ENCODE peak calls at places on chromosomes 12 and 14, in five cellular contexts. O is SK-N-SH, D is K562, K is GM12878, J is A549. N is an unnamed sample.

GRCh38 chr12:24695657-24696329 is 253.1 kb downstream of the BCAT1 start:
- DNase-seq in O (no peak), D (peak), K (no peak), J (no peak), N (no peak)

GRCh38 chr14:93970589-93970966 is 5.8 kb downstream of the ASB2 start:
- DNase-seq in O (peak), D (no peak), K (no peak), J (peak), N (peak)

GRCh38 chr12:130192667-130193345 is 30.5 kb downstream of the FZD10 start:
- DNase-seq in O (no peak), D (no peak), K (no peak), J (peak), N (peak)

GRCh38 chr12:31089072-31089471 is 15.4 kb downstream of the DDX11 start:
- DNase-seq in O (no peak), D (no peak), K (no peak), J (no peak), N (no peak)

GRCh38 chr14:35385042-35385839 is 19.3 kb downstream of the NFKBIA start:
- DNase-seq in O (peak), D (peak), K (no peak), J (peak), N (peak)

GRCh38 chr12:124049451-124050094 is 76.6 kb downstream of the ZNF664 start:
- DNase-seq in O (peak), D (no peak), K (no peak), J (no peak), N (no peak)

GRCh38 chr14:96391293-96392118 is 422 bp upstream of the AK7 start:
- DNase-seq in O (peak), D (peak), K (peak), J (peak), N (peak)

GRCh38 chr12:117863004-117863709 is 105.6 kb downstream of the KSR2 start:
- DNase-seq in O (no peak), D (no peak), K (no peak), J (no peak), N (no peak)

GRCh38 chr12:56954057-56954577 is 3.3 kb downstream of the RDH16 start:
- DNase-seq in O (no peak), D (peak), K (no peak), J (no peak), N (no peak)

GRCh38 chr12:132286912-132287311 is 42.5 kb downstream of the GALNT9 start:
- DNase-seq in O (no peak), D (peak), K (no peak), J (peak), N (peak)

GRCh38 chr14:22163051-22163450 is 426.0 kb downstream of the DAD1 start:
- DNase-seq in O (no peak), D (no peak), K (no peak), J (no peak), N (peak)

GRCh38 chr14:91317381-91318313 is 73.1 kb upstream of the GPR68 start:
- DNase-seq in O (no peak), D (peak), K (no peak), J (no peak), N (no peak)

GRCh38 chr14:104639889-104640548 is 35.4 kb upstream of the TMEM179 start:
- DNase-seq in O (peak), D (peak), K (no peak), J (peak), N (peak)

GRCh38 chr12:77477907-77478533 is 352.7 kb upstream of the NAV3 start:
- DNase-seq in O (no peak), D (no peak), K (no peak), J (no peak), N (no peak)

GRCh38 chr12:56602239-56602638 is 27.9 kb downstream of the BAZ2A start:
- DNase-seq in O (no peak), D (no peak), K (no peak), J (no peak), N (no peak)

GRCh38 chr14:101360045-101360931 is 201.0 kb upstream of the DIO3 start:
- DNase-seq in O (no peak), D (peak), K (no peak), J (no peak), N (no peak)

GRCh38 chr12:113056631-113057488 is at the start of gene DTX1:
- DNase-seq in O (peak), D (peak), K (no peak), J (no peak), N (no peak)

GRCh38 chr12:123269395-123269892 is 2.2 kb downstream of the CDK2AP1 start:
- DNase-seq in O (peak), D (peak), K (no peak), J (no peak), N (peak)

GRCh38 chr12:79012616-79013015 is 148.0 kb downstream of the SYT1 start:
- DNase-seq in O (no peak), D (no peak), K (no peak), J (no peak), N (no peak)

GRCh38 chr12:98754095-98754494 is 109.0 kb downstream of the APAF1 start:
- DNase-seq in O (no peak), D (peak), K (peak), J (peak), N (peak)

GRCh38 chr12:49643961-49644619 is 20.7 kb downstream of the PRPF40B start:
- DNase-seq in O (no peak), D (no peak), K (no peak), J (no peak), N (no peak)

GRCh38 chr12:32828552-32828951 is 68.0 kb downstream of the PKP2 start:
- DNase-seq in O (no peak), D (no peak), K (no peak), J (no peak), N (no peak)

GRCh38 chr12:46134205-46134811 is 134.5 kb downstream of the SLC38A1 start:
- DNase-seq in O (no peak), D (no peak), K (no peak), J (no peak), N (no peak)

GRCh38 chr12:25438638-25439037 is 114.4 kb downstream of the LMNTD1 start:
- DNase-seq in O (no peak), D (no peak), K (no peak), J (no peak), N (no peak)

GRCh38 chr14:31968107-31968810 is 108.8 kb upstream of the ARHGAP5 start:
- DNase-seq in O (no peak), D (no peak), K (peak), J (no peak), N (peak)

GRCh38 chr12:19681007-19681406 is 241.7 kb downstream of the AEBP2 start:
- DNase-seq in O (no peak), D (no peak), K (no peak), J (no peak), N (no peak)

GRCh38 chr12:119594772-119595445 is 1.3 kb downstream of the TMEM233 start:
- DNase-seq in O (peak), D (no peak), K (no peak), J (no peak), N (no peak)

GRCh38 chr14:71499018-71499417 is 433.2 kb upstream of the RGS6 start:
- DNase-seq in O (no peak), D (no peak), K (no peak), J (no peak), N (no peak)

GRCh38 chr12:109767991-109768900 is 54.6 kb downstream of the FAM222A start:
- DNase-seq in O (peak), D (no peak), K (no peak), J (no peak), N (no peak)

GRCh38 chr12:78628701-78629100 is 235.9 kb upstream of the SYT1 start:
- DNase-seq in O (no peak), D (no peak), K (no peak), J (no peak), N (no peak)

GRCh38 chr12:132335179-132335756 is 5.9 kb upstream of the GALNT9 start:
- DNase-seq in O (no peak), D (no peak), K (no peak), J (no peak), N (no peak)

GRCh38 chr12:128961957-128962356 is 108.7 kb downstream of the GLT1D1 start:
- DNase-seq in O (no peak), D (no peak), K (no peak), J (no peak), N (no peak)

GRCh38 chr14:71592361-71592760 is 339.9 kb upstream of the RGS6 start:
- DNase-seq in O (no peak), D (no peak), K (no peak), J (no peak), N (no peak)

GRCh38 chr12:12133259-12133658 is 62.5 kb downstream of the BCL2L14 start:
- DNase-seq in O (no peak), D (no peak), K (no peak), J (no peak), N (no peak)

GRCh38 chr14:30519961-30520360 is 39.0 kb upstream of the G2E3 start:
- DNase-seq in O (no peak), D (no peak), K (no peak), J (no peak), N (no peak)

GRCh38 chr12:107884769-107885694 is 110.5 kb downstream of the ASCL4 start:
- DNase-seq in O (peak), D (peak), K (no peak), J (peak), N (peak)

GRCh38 chr12:31868980-31869379 is 90.2 kb upstream of the RESF1 start:
- DNase-seq in O (peak), D (no peak), K (no peak), J (peak), N (no peak)

GRCh38 chr14:69004731-69005431 is 25.8 kb upstream of the ACTN1 start:
- DNase-seq in O (no peak), D (no peak), K (no peak), J (no peak), N (no peak)

GRCh38 chr14:43413094-43413493 is 1094.0 kb downstream of the FSCB start:
- DNase-seq in O (no peak), D (no peak), K (no peak), J (no peak), N (no peak)

GRCh38 chr14:67068246-67068645 is 121.0 kb upstream of the GARIN2 start:
- DNase-seq in O (no peak), D (no peak), K (no peak), J (no peak), N (no peak)
- TF ChIP-seq MAX in O (no peak), D (no peak), K (no peak), J (no peak), N (no peak)

DNA sequence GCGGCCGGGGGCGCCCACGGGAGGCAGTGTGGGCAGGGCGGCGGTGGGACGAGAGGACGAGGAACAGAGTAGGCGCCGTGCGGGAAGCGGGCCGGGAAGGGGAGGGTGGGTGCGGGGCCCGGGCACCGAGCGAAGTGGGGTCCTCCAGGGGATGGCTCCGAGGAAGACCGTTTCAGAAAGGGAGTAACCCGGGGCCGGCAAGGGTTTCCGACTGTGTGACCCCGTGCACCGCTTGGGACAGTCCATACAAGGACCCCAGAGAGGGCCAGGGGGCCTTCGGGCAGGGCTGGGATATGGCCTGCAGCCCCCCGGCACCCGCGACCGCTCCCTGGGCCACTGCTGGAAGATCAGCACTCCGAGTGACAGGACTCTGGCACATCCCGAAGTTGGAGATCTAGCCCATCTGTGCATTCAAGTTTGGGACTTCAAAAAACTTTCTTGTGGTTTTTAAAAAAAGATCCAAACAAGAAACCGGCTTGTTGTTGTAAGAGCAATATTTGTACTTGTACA is 448 bp downstream of the TSPAN9 start:
- DNase-seq in O (no peak), D (no peak), K (no peak), J (no peak), N (no peak)
- TF ChIP-seq SMC3 in O (no peak), D (no peak), K (no peak), J (no peak), N (no peak)

GRCh38 chr12:5262450-5262849 is 169.5 kb upstream of the NTF3 start:
- DNase-seq in O (no peak), D (no peak), K (no peak), J (no peak), N (no peak)

GRCh38 chr12:5260086-5260485 is 171.8 kb upstream of the NTF3 start:
- DNase-seq in O (no peak), D (no peak), K (no peak), J (no peak), N (no peak)

GRCh38 chr12:5264006-5264405 is 167.9 kb upstream of the NTF3 start:
- DNase-seq in O (no peak), D (no peak), K (no peak), J (no peak), N (no peak)

GRCh38 chr12:5260591-5261086 is 171.3 kb upstream of the NTF3 start:
- DNase-seq in O (no peak), D (no peak), K (no peak), J (no peak), N (no peak)

GRCh38 chr12:5262885-5263284 is 169.0 kb upstream of the NTF3 start:
- DNase-seq in O (no peak), D (no peak), K (no peak), J (no peak), N (no peak)
- TF ChIP-seq MAX in O (no peak), D (no peak), K (no peak), J (no peak), N (no peak)

GRCh38 chr12:95506707-95507523 is 33.0 kb downstream of the METAP2 start:
- DNase-seq in O (no peak), D (no peak), K (no peak), J (no peak), N (no peak)
- TF ChIP-seq SMC3 in O (no peak), D (no peak), K (no peak), J (no peak), N (no peak)